ENCODE peak calls at places on chromosome 4, in seven cellular contexts. L is activated CD8-positive, alpha-beta memory T cell treated with anti-CD3 and anti-CD28 coated beads, Interleukin-2, amount 50 U/mL, for 48 hours; A is psoas muscle; P is T-helper 1 cell; H is hypothalamus; J is posterior cingulate gyrus; R is right lobe of liver. D is an unnamed sample.

GRCh38 chr4:80237992-80238391 is 28.5 kb upstream of the FGF5 start:
- DNase-seq in L (no peak), A (no peak), P (no peak), H (no peak), J (no peak), R (no peak), D (no peak)

GRCh38 chr4:156102411-156102810 is 148.7 kb upstream of the CTSO start:
- DNase-seq in L (no peak), A (no peak), P (no peak), H (no peak), J (no peak), R (no peak), D (no peak)

GRCh38 chr4:131499139-131499873 is 1649.8 kb upstream of the PCDH10 start:
- DNase-seq in L (no peak), A (no peak), P (no peak), H (no peak), J (no peak), R (no peak), D (no peak)

GRCh38 chr4:139208404-139208945 is 31.5 kb upstream of the ELF2 start:
- DNase-seq in L (no peak), A (no peak), P (no peak), H (no peak), J (no peak), R (no peak), D (no peak)

GRCh38 chr4:150436598-150437370 is 145.2 kb upstream of the MAB21L2 start:
- DNase-seq in L (no peak), A (no peak), P (no peak), H (no peak), J (no peak), R (no peak), D (no peak)

GRCh38 chr4:152110780-152111179 is 350.0 kb upstream of the GATB start:
- DNase-seq in L (no peak), A (no peak), P (no peak), H (no peak), J (no peak), R (no peak), D (no peak)

GRCh38 chr4:80005863-80006262 is 67.2 kb downstream of the ANTXR2 start:
- DNase-seq in L (no peak), A (no peak), P (no peak), H (no peak), J (no peak), R (no peak), D (no peak)

GRCh38 chr4:83320548-83320947 is 14.1 kb downstream of the HPSE start:
- DNase-seq in L (peak; percentile 61), A (peak; percentile 70), P (no peak), H (peak; percentile 32), J (peak; percentile 22), R (peak; percentile 64), D (peak; percentile 70)

GRCh38 chr4:155891058-155891457 is 12.4 kb upstream of the TDO2 start:
- DNase-seq in L (no peak), A (no peak), P (no peak), H (no peak), J (no peak), R (no peak), D (no peak)

GRCh38 chr4:26723216-26723615 is 137.4 kb upstream of the STIM2 start:
- DNase-seq in L (no peak), A (no peak), P (no peak), H (no peak), J (no peak), R (no peak), D (no peak)

GRCh38 chr4:127782275-127783025 is at the start of gene HSPA4L:
- DNase-seq in L (peak; percentile 83), A (peak; percentile 91), P (peak; percentile 25), H (no peak), J (peak; percentile 54), R (peak; percentile 61), D (no peak)

D was measured in left ventricle myocardium superior.